ENCODE peak calls at places on chromosome 12, in five cellular contexts. I, Q, P, E and D are unnamed samples.

GRCh38 chr12:104749555-104749954 is 208.5 kb downstream of the SLC41A2 start:
- DNase-seq in I (no peak), Q (no peak), P (no peak), E (no peak), D (no peak)

GRCh38 chr12:24476310-24476709 is 472.6 kb downstream of the BCAT1 start:
- DNase-seq in I (no peak), Q (no peak), P (no peak), E (no peak), D (no peak)

GRCh38 chr12:89383235-89384049 is 31.1 kb upstream of the DUSP6 start:
- DNase-seq in I (no peak), Q (no peak), P (no peak), E (no peak), D (no peak)

GRCh38 chr12:34335819-34336262 is 313.5 kb downstream of the ALG10 start:
- DNase-seq in I (no peak), Q (no peak), P (no peak), E (no peak), D (no peak)

GRCh38 chr12:13339538-13339937 is 143.0 kb downstream of the EMP1 start:
- DNase-seq in I (no peak), Q (no peak), P (no peak), E (no peak), D (no peak)

GRCh38 chr12:47032644-47033043 is 46.8 kb upstream of the PCED1B start:
- DNase-seq in I (no peak), Q (no peak), P (no peak), E (peak), D (peak)

GRCh38 chr12:27515671-27516070 is 8.3 kb upstream of the PPFIBP1 start:
- DNase-seq in I (no peak), Q (no peak), P (no peak), E (no peak), D (no peak)

GRCh38 chr12:67651380-67651695 is 2.8 kb downstream of the DYRK2 start:
- DNase-seq in I (no peak), Q (no peak), P (no peak), E (no peak), D (peak)

GRCh38 chr12:57513266-57513665 is 7.0 kb downstream of the DDIT3 start:
- DNase-seq in I (no peak), Q (no peak), P (no peak), E (no peak), D (no peak)

GRCh38 chr12:39846971-39847661 is 227.5 kb upstream of the ABCD2 start:
- DNase-seq in I (no peak), Q (no peak), P (no peak), E (no peak), D (no peak)

GRCh38 chr12:104374071-104374470 is 70.5 kb downstream of the EID3 start:
- DNase-seq in I (no peak), Q (no peak), P (no peak), E (no peak), D (no peak)

GRCh38 chr12:114381177-114381576 is 24.8 kb downstream of the TBX5 start:
- DNase-seq in I (no peak), Q (no peak), P (no peak), E (no peak), D (no peak)

GRCh38 chr12:64824500-64825142 is at the start of gene TBC1D30:
- DNase-seq in I (peak), Q (peak), P (peak), E (no peak), D (peak)

GRCh38 chr12:128969480-128970055 is 116.3 kb downstream of the GLT1D1 start:
- DNase-seq in I (no peak), Q (no peak), P (no peak), E (no peak), D (peak)

GRCh38 chr12:7667025-7667575 is 1.4 kb upstream of the APOBEC1 start:
- DNase-seq in I (no peak), Q (no peak), P (no peak), E (no peak), D (no peak)

GRCh38 chr12:120688527-120689071 is 1.6 kb downstream of the MLEC start:
- DNase-seq in I (no peak), Q (no peak), P (no peak), E (no peak), D (peak)

GRCh38 chr12:122226366-122227222 is 742 bp upstream of the DIABLO start:
- DNase-seq in I (peak), Q (no peak), P (peak), E (no peak), D (peak)

GRCh38 chr12:116717466-116718457 is 20.1 kb downstream of the SPRING1 start:
- DNase-seq in I (peak), Q (peak), P (peak), E (no peak), D (no peak)

GRCh38 chr12:100521958-100522357 is 48.3 kb downstream of the NR1H4 start:
- DNase-seq in I (no peak), Q (no peak), P (no peak), E (no peak), D (no peak)

GRCh38 chr12:75658826-75659823 is 147.7 kb upstream of the KRR1 start:
- DNase-seq in I (no peak), Q (no peak), P (no peak), E (no peak), D (no peak)

GRCh38 chr12:12720052-12720451 is 2.9 kb downstream of the CDKN1B start:
- DNase-seq in I (no peak), Q (no peak), P (no peak), E (no peak), D (no peak)

GRCh38 chr12:117640511-117640910 is 279.1 kb upstream of the NOS1 start:
- DNase-seq in I (no peak), Q (no peak), P (no peak), E (no peak), D (no peak)

GRCh38 chr12:121806556-121807308 is 2.9 kb downstream of the SETD1B start:
- DNase-seq in I (peak), Q (no peak), P (peak), E (no peak), D (no peak)

GRCh38 chr12:48995061-48995879 is 3.9 kb downstream of the DDN start:
- DNase-seq in I (peak), Q (peak), P (peak), E (no peak), D (peak)

GRCh38 chr12:64240781-64241180 is 18.7 kb upstream of the KICS2 start:
- DNase-seq in I (no peak), Q (no peak), P (no peak), E (no peak), D (no peak)

GRCh38 chr12:79451988-79452387 is 238.8 kb downstream of the PAWR start:
- DNase-seq in I (peak), Q (no peak), P (peak), E (no peak), D (no peak)

GRCh38 chr12:22759769-22760674 is 135.1 kb downstream of the ETNK1 start:
- DNase-seq in I (no peak), Q (no peak), P (no peak), E (no peak), D (no peak)

GRCh38 chr12:29882771-29883315 is 99.1 kb upstream of the TMTC1 start:
- DNase-seq in I (no peak), Q (no peak), P (no peak), E (no peak), D (no peak)

GRCh38 chr12:85955127-85955526 is 81.0 kb downstream of the NTS start:
- DNase-seq in I (no peak), Q (no peak), P (no peak), E (no peak), D (no peak)
- TF ChIP-seq CTCF in I (no peak), Q (no peak), P (no peak), E (no peak), D (no peak)

DNA sequence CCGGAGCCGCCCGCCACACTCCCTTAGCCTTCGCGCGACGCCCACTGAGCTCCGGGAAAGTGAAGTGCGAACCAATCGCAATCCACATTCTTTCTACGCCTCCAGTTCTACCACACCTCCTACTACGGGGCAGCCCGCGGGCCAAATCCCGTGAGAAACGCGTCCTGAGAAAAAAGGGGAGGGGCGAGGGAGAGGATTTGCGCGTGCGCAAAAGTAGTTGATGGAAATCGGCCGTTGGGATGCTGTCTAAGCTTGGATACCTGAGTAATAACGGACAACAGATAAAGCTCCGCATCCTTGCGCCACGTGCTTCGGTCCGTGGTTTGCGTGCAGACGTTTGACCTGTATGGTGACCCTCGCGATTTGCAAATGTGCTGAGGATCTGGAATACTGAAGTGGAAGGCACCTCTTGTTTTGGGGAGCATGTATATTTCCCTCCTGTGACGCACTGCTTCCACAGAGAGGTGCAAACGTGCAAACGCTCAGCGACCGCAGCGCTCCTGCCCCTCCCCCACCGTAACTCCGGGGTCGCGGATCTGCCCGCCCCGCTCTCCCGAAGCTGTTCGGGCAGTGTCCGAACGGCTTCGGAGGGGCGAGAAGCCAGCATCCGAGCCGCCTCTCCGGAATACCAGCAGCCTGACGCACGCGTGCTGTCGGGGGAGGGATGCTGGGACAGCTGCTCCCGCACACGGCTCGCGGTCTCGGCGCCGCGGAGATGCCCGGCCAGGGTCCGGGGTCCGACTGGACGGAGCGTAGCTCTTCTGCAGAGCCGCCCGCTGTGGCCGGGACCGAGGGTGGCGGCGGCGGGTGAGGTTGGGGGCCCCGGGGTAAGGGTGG is at the start of the genes FAM216A and GPN3:
- DNase-seq in I (peak), Q (peak), P (peak), E (peak), D (peak)
- H3K4me3 ChIP-seq in I (peak), Q (peak), P (peak), E (peak), D (peak)

GRCh38 chr12:14417717-14418116 is 52.2 kb downstream of the ATF7IP start:
- DNase-seq in I (peak), Q (peak), P (no peak), E (peak), D (peak)

GRCh38 chr12:14418526-14418925 is 53.0 kb downstream of the ATF7IP start:
- DNase-seq in I (no peak), Q (no peak), P (no peak), E (no peak), D (no peak)

GRCh38 chr12:14410841-14411569 is 45.5 kb downstream of the ATF7IP start:
- DNase-seq in I (no peak), Q (no peak), P (no peak), E (no peak), D (no peak)

DNA sequence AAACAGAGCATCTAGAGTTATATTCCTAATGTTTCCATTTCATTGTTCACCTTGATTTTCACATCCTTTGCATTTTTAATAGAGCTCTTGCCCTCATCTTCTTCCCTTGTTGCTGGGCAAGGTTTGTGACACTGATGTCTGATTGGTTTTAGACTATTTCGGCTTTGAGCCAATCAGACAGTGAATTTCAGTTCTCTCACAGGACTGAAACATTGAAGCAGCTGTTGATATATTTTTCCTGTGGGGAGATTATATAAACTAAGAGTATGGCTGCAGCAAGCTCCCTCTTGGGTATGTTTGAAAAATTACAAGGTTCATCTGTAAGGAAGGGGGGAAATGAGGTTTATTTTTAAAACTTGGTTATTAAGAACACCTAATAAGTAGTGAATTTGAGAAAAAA is 51.2 kb downstream of the ATF7IP start:
- DNase-seq in I (no peak), Q (no peak), P (no peak), E (peak), D (peak)
- TF ChIP-seq CTCF in I (no peak), Q (no peak), P (no peak), E (no peak), D (no peak)

DNA sequence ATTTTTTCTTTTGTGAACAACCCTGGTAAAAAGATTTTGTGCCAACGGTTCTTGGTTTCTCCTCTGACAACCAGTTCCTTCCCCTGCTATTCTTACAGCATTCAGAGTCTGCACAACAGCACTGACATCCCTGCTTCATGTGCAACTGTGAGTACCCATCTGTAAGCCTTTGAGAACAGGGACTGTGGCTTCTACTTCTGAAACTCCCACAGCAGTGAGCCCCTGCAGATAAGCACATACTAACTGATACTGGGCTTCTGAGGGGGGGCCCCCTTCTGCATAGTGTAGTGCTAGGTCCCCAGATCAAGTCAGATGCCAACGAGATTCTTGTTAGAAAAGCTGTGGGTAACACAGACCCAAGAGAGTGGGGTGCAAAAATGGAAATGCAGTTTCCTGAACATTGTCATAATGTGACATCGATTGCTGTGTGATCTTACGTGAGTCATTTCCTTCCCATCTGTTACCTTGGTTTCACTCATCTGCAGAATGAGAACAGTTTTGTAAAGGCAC is 11.1 kb upstream of the NINJ2 start:
- DNase-seq in I (no peak), Q (no peak), P (no peak), E (peak), D (peak)
- H3K4me3 ChIP-seq in I (no peak), Q (no peak), P (no peak), E (peak), D (peak)

DNA sequence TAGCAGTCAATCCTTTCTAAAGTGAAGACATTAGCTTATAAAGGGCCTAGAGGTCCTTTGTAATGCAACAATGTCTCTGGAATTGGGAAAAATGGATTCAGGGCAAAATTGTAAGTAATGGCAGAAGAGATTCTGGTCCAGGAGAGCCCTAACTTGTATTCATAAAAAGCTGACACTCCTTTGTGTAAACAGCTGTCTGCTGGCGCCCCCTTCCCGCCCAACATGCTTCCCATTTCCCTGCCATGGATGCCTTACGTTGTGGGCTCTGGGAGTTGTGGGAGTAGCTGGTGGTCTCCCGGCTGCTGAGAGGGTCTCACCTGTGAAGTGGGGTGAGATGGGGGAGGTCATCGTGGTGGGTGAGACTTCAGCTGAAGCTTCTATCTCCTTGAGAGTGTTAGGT is 2.3 kb downstream of the ACRBP start:
- DNase-seq in I (peak), Q (no peak), P (no peak), E (no peak), D (no peak)
- TF ChIP-seq CTCF in I (peak), Q (peak), P (peak), E (no peak), D (no peak)

GRCh38 chr12:69330475-69331473 is 17.4 kb upstream of the LYZ start:
- DNase-seq in I (no peak), Q (peak), P (no peak), E (peak), D (peak)
- H3K4me3 ChIP-seq in I (peak), Q (peak), P (peak), E (peak), D (peak)

GRCh38 chr12:42273706-42274105 is 35.7 kb upstream of the YAF2 start:
- DNase-seq in I (no peak), Q (no peak), P (no peak), E (no peak), D (no peak)
- TF ChIP-seq CTCF in I (no peak), Q (no peak), P (no peak), E (no peak), D (no peak)

GRCh38 chr12:51911788-51912711 is 4.7 kb downstream of the ACVRL1 start:
- DNase-seq in I (no peak), Q (peak), P (peak), E (no peak), D (no peak)

GRCh38 chr12:51911307-51911706 is 4.0 kb downstream of the ACVRL1 start:
- DNase-seq in I (no peak), Q (no peak), P (no peak), E (no peak), D (no peak)

GRCh38 chr12:51908876-51909592 is 1.7 kb downstream of the ACVRL1 start:
- DNase-seq in I (no peak), Q (no peak), P (peak), E (no peak), D (no peak)

GRCh38 chr12:51910168-51910567 is 2.9 kb downstream of the ACVRL1 start:
- DNase-seq in I (no peak), Q (no peak), P (no peak), E (no peak), D (no peak)

DNA sequence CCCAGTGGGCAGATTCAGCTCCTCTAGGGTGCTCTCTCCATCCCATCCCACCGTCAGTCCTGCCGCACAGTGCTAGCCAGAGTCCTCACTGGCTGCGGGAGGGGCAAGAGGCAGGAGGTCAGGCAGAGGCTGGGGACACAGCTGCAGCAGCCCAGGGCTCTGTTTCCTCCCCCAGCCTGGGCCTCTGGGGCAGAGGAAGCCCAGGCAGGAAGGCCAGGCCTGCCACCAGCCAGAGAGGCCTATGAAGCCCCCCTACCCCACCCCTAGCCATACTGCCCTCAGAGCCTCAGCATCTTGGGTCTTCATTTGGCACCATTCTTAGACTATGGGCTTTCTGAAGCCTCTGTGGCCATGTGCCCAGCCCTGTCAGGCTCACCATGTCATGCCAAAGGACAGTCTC is 3.4 kb downstream of the ACVRL1 start:
- DNase-seq in I (no peak), Q (peak), P (no peak), E (no peak), D (no peak)
- H3K4me3 ChIP-seq in I (no peak), Q (peak), P (peak), E (no peak), D (no peak)

DNA sequence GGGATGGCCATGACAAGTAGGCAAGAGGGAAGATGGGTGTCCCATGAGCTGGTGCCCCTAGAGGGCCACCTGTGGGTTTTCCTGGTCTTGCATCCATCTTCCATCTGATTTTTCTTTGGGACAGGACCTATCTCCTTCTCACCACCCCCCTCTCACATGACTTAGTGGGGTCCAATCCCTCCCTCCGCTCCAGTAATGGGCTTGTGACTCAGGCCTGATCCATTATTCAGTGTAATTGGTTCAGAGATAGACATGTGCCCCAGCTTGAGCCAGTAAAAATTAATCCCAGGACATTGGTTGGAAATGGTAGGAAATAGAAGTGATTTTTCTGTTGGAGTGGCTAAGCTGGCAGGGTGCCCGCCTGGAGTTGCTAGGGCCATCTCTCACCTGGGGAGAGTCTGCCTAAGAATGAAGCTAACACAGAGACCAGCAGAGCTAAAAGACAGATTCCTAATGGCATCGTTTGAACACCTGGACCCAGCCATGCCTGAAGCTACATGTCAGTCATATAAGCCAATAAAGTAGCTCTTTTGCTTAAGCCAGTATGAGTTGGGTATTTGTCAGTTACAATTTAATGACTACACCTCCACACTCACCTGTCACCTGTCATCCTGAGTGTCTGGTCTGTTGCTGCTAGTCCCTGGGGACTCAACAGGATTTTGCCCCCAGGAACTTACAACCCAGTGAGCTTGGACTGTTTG is 14.7 kb downstream of the RASAL1 start:
- DNase-seq in I (no peak), Q (no peak), P (no peak), E (no peak), D (no peak)
- TF ChIP-seq CTCF in I (no peak), Q (no peak), P (no peak), E (no peak), D (no peak)

GRCh38 chr12:82803201-82803600 is 116.5 kb downstream of the TMTC2 start:
- DNase-seq in I (no peak), Q (no peak), P (no peak), E (no peak), D (no peak)
- H3K4me3 ChIP-seq in I (no peak), Q (no peak), P (no peak), E (no peak), D (no peak)